ENCODE peak calls at places on chromosomes 1 and 21, in five cellular contexts. G, F, N, B and D are unnamed samples. For H3K36me3, the result is how much of the 10 kb centered on the place peaks cover.

GRCh38 chr1:167516404-167517388 is 1.6 kb downstream of the CD247 start:
- DNase-seq in G (no peak), B (no peak), N (no peak), F (no peak), D (no peak)

GRCh38 chr1:236608930-236609726 is 4.8 kb upstream of the HEATR1 start:
- DNase-seq in B (no peak), F (peak), N (peak), G (peak), D (no peak)

GRCh38 chr1:102858695-102859094 is 249.6 kb downstream of the COL11A1 start:
- DNase-seq in B (no peak), N (no peak), G (no peak), F (no peak), D (no peak)

GRCh38 chr1:232995189-232995588 is 44.8 kb downstream of the NTPCR start:
- DNase-seq in B (no peak), F (no peak), G (no peak), N (no peak), D (no peak)

GRCh38 chr1:92194516-92194915 is 23.2 kb upstream of the C1orf146 start:
- DNase-seq in F (no peak), N (no peak), B (no peak), G (no peak), D (no peak)

GRCh38 chr1:27111771-27112573 is 43.0 kb downstream of the SLC9A1 start:
- DNase-seq in F (peak), G (peak), N (peak), B (peak), D (peak)

GRCh38 chr21:14616303-14617039 is 70.4 kb upstream of the SAMSN1 start:
- DNase-seq in G (no peak), B (no peak), F (no peak), N (no peak), D (no peak)

GRCh38 chr1:212302745-212303383 is 17.7 kb downstream of the PPP2R5A start:
- DNase-seq in G (no peak), N (no peak), B (no peak), F (no peak), D (no peak)

GRCh38 chr1:188027613-188028012 is 1198.9 kb downstream of the PLA2G4A start:
- DNase-seq in N (no peak), B (no peak), G (no peak), F (peak), D (no peak)

GRCh38 chr1:44084998-44085675 is 33.5 kb upstream of the KLF17 start:
- DNase-seq in F (peak), G (no peak), N (no peak), B (no peak), D (no peak)

GRCh38 chr1:27517907-27518718 is 28.1 kb upstream of the WASF2 start:
- DNase-seq in N (no peak), B (no peak), G (no peak), F (no peak), D (no peak)

GRCh38 chr1:153400244-153400643 is 9.4 kb upstream of the S100A8 start:
- DNase-seq in G (no peak), F (no peak), B (no peak), N (no peak), D (no peak)

GRCh38 chr1:59415876-59416275 is 119.0 kb downstream of the FGGY start:
- DNase-seq in G (no peak), F (no peak), N (no peak), B (no peak), D (no peak)

GRCh38 chr1:216290074-216290473 is 133.2 kb downstream of the USH2A start:
- DNase-seq in N (no peak), B (no peak), G (no peak), F (no peak), D (no peak)

GRCh38 chr1:51218570-51218969 is 17.5 kb upstream of the RNF11 start:
- DNase-seq in G (no peak), N (no peak), F (no peak), B (no peak), D (no peak)

GRCh38 chr1:61156576-61157239 is 74.3 kb downstream of the NFIA start:
- DNase-seq in F (no peak), B (no peak), G (no peak), N (no peak), D (no peak)

GRCh38 chr1:61149010-61149860 is 66.9 kb downstream of the NFIA start:
- DNase-seq in G (no peak), F (no peak), N (no peak), B (no peak), D (no peak)

GRCh38 chr1:61152706-61153105 is 70.3 kb downstream of the NFIA start:
- DNase-seq in F (no peak), B (no peak), N (no peak), G (no peak), D (no peak)

GRCh38 chr1:61157420-61157987 is 75.1 kb downstream of the NFIA start:
- DNase-seq in F (no peak), B (no peak), N (no peak), G (no peak), D (no peak)

GRCh38 chr1:61152066-61152465 is 69.7 kb downstream of the NFIA start:
- DNase-seq in B (no peak), N (no peak), F (no peak), G (no peak), D (no peak)
- H3K27ac ChIP-seq in B (peak), N (no peak), F (no peak), G (no peak), D (no peak)

GRCh38 chr1:231533240-231533639 is 4.8 kb downstream of the TSNAX start:
- DNase-seq in N (no peak), B (no peak), F (no peak), G (no peak), D (no peak)
- H3K36me3 ChIP-seq in N (half or more), B (under half), F (under half), G (under half), D (half or more)

GRCh38 chr1:227718932-227719331 is 16.2 kb downstream of the JMJD4 start:
- DNase-seq in G (no peak), F (no peak), B (no peak), N (no peak), D (no peak)

GRCh38 chr1:227726924-227727599 is 8.0 kb downstream of the JMJD4 start:
- DNase-seq in N (no peak), G (no peak), F (no peak), B (no peak), D (no peak)

GRCh38 chr1:227726318-227726717 is 8.8 kb downstream of the JMJD4 start:
- DNase-seq in B (no peak), F (no peak), G (no peak), N (no peak), D (no peak)

GRCh38 chr1:227725036-227725435 is 10.1 kb downstream of the JMJD4 start:
- DNase-seq in N (no peak), F (no peak), B (no peak), G (no peak), D (no peak)

GRCh38 chr1:227723474-227723873 is 11.6 kb downstream of the JMJD4 start:
- DNase-seq in B (no peak), N (no peak), F (no peak), G (no peak), D (no peak)
- H3K27ac ChIP-seq in B (no peak), N (no peak), F (no peak), G (no peak), D (no peak)

GRCh38 chr1:180033387-180033786 is 78.8 kb downstream of the CEP350 start:
- DNase-seq in F (no peak), G (no peak), N (no peak), B (no peak), D (no peak)
- H3K36me3 ChIP-seq in F (under half), G (under half), N (half or more), B (under half), D (half or more)

DNA sequence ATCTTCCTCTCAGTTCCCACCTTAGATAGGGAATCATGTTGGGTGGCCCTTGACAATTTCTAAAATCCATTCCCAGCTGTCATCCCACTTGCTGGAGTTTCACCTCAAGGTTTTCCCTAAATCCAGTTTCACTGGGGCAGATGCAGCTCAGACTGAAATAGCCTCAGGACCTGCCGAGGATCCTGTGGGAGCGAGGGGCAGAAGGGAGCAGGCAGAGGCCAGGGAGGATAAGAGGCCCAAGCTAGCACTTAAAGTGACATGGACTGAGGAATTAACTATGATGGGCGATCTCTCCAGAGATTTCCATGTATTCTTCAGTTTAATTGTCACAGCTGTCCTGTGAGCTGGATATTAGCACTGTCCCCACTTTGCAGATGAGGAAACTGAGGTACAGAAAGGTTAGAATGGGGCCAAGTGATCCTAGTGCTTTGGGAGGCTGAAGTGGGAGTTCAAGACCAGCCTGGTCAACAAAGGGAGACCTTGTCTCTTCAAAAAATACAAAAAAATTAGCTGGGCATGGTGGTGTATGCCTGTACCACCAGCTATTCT is 2.7 kb downstream of the NBL1 start:
- DNase-seq in B (no peak), F (no peak), G (no peak), N (no peak), D (no peak)
- H3K27ac ChIP-seq in B (peak), F (peak), G (no peak), N (peak), D (peak)

DNA sequence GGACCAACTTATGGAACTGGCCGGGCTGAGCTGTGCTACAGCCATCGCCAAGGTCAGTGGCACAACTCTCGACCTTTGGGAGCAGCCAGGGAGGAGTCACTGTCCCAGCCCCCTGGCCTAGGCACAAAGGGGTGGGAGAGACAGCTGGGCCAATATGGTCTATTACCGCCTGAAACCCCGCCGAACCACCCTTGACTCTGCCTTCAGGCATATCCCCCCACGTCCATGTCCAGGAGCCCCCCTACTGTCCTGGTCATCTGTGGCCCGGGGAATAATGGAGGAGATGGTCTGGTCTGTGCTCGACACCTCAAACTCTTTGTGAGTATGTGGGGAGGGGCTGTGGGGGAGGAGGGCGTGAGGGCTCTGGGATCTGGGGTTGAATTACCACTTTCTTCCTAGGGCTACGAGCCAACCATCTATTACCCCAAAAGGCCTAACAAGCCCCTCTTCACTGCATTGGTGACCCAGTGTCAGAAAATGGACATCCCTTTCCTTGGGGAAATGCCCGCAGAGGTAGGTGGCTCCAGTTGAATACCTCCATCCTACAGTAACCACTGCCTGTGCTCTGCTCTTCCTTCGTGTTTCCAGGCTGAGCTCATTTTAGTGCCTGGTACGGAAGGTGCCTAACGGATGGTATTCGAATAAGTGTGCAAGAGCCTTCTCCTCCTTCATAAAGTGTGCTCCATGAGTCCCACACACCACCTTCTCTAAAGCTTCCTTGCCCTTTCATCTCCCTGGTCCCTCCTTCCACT is 758 bp downstream of the NAXE start:
- DNase-seq in B (no peak), N (no peak), G (no peak), F (no peak), D (no peak)
- H3K36me3 ChIP-seq in B (under half), N (under half), G (under half), F (under half), D (under half)